ENCODE peak calls at places on chromosomes 12 and 14, in six cellular contexts. M, F, Z, U, J and T are unnamed samples.
A peak's percentile ranks its signal among the peaks of the same experiment; 100 is the strongest.

GRCh38 chr14:78424311-78424710 is 254.1 kb downstream of the NRXN3 start:
- DNase-seq in M (no peak), F (no peak), Z (no peak), U (no peak), J (no peak), T (no peak)

GRCh38 chr12:26195250-26195640 is at the start of gene SSPN:
- DNase-seq in M (no peak), F (no peak), Z (no peak), U (peak; percentile 80), J (no peak), T (no peak)

GRCh38 chr12:120922279-120922678 is 18.1 kb upstream of the SPPL3 start:
- DNase-seq in M (no peak), F (no peak), Z (no peak), U (no peak), J (no peak), T (no peak)

GRCh38 chr12:47791874-47792273 is 18.8 kb downstream of the SLC48A1 start:
- DNase-seq in M (no peak), F (no peak), Z (no peak), U (no peak), J (no peak), T (no peak)

GRCh38 chr14:54346257-54346656 is 50.5 kb upstream of the CDKN3 start:
- DNase-seq in M (no peak), F (no peak), Z (no peak), U (no peak), J (no peak), T (no peak)

GRCh38 chr14:26992403-26993115 is 394.7 kb upstream of the NOVA1 start:
- DNase-seq in M (no peak), F (no peak), Z (no peak), U (no peak), J (no peak), T (no peak)

GRCh38 chr14:52313903-52314481 is at the start of gene PTGER2:
- DNase-seq in M (no peak), F (no peak), Z (no peak), U (peak; percentile 85), J (peak; percentile 77), T (peak; percentile 92)

GRCh38 chr14:106277503-106277902 is 751.1 kb downstream of the TMEM121 start:
- DNase-seq in M (peak; percentile 4), F (no peak), Z (no peak), U (peak; percentile 44), J (peak; percentile 42), T (no peak)

GRCh38 chr14:73754911-73755360 is 40.8 kb upstream of the PNMA1 start:
- DNase-seq in M (no peak), F (no peak), Z (no peak), U (peak; percentile 37), J (no peak), T (no peak)

GRCh38 chr14:104784218-104784568 is 11.4 kb downstream of the AKT1 start:
- DNase-seq in M (no peak), F (no peak), Z (no peak), U (no peak), J (no peak), T (no peak)
- TF ChIP-seq GABPA in M (no peak), F (no peak), Z (no peak), U (no peak), J (no peak), T (no peak)

GRCh38 chr14:97640031-97640430 is 842.8 kb downstream of the VRK1 start:
- DNase-seq in M (no peak), F (no peak), Z (no peak), U (no peak), J (no peak), T (no peak)
- TF ChIP-seq POLR2AphosphoS5 in M (no peak), F (no peak), Z (no peak), U (no peak), J (no peak), T (no peak)

GRCh38 chr14:104680806-104681688 is 8.4 kb upstream of the INF2 start:
- DNase-seq in M (peak; percentile 73), F (no peak), Z (no peak), U (no peak), J (no peak), T (no peak)
- TF ChIP-seq CTCF in M (peak; percentile 70), F (peak; percentile 58), Z (peak; percentile 6), U (peak; percentile 30), J (no peak), T (no peak)

DNA sequence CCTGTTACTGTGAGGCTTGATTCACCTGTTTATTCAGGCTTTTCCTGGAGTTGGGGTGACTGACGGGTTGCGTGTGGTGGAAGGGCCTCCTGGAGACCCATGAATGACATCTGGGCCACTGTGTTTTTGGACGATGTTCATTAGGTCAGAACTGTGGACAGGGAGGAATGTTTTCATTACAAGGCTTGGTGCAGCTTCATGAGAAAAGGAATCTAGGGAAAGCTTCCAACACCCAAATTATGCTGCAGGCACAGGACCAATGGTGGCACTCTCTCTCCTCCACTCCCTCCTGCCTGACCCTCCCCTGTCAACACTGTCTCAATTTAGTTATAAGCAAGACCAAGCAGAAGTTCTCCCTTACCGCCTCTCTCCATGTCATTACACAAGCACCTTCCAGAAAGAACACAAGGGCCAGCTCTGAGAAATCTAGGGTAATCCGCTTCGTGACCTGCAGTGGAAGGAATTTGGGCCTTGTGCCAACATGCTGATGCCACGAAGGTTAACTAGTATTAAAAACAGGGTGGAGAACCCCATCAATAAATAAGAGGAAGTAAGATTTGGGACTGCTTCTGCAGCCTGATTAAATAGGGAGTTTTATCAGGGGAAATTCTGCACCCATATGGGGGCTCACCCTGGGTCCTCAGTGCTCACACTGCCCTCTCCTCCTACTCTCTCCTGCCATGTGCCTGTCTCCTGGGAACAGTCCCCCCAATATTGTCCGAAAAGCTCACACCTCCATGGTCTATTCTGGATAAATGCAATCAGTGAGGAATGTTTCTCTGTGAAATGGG is 200.3 kb downstream of the KTN1 start:
- DNase-seq in M (no peak), F (no peak), Z (no peak), U (no peak), J (no peak), T (no peak)
- TF ChIP-seq GABPA in M (no peak), F (no peak), Z (no peak), U (no peak), J (no peak), T (no peak)

GRCh38 chr12:79406993-79407392 is 283.8 kb downstream of the PAWR start:
- DNase-seq in M (no peak), F (no peak), Z (no peak), U (no peak), J (no peak), T (no peak)

GRCh38 chr12:79411791-79412190 is 279.0 kb downstream of the PAWR start:
- DNase-seq in M (no peak), F (no peak), Z (no peak), U (no peak), J (no peak), T (no peak)

GRCh38 chr12:79407671-79408622 is 282.8 kb downstream of the PAWR start:
- DNase-seq in M (peak; percentile 74), F (peak; percentile 9), Z (peak; percentile 38), U (no peak), J (no peak), T (no peak)

GRCh38 chr12:79408665-79409064 is 282.1 kb downstream of the PAWR start:
- DNase-seq in M (no peak), F (no peak), Z (no peak), U (no peak), J (no peak), T (no peak)

DNA sequence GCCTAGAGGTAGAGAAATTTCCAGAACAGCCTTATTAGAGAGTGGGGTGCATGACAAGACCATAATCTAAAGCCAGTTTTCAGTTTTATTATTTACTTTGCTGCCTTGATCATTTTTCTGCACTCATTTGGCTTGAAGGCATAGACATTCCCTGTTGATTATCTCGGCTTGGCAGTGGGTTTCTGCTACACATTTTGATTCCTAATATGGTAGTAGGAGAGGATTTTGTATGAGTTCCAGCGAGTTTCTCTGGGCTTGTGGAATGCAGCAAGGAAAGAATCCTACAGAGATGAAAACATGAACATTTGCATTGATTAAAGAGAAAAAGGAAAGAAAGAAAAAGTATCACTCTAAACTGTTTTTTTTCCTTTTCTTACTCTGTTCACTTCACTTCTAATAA is 281.2 kb downstream of the PAWR start:
- DNase-seq in M (no peak), F (no peak), Z (no peak), U (no peak), J (no peak), T (no peak)
- TF ChIP-seq POLR2AphosphoS5 in M (no peak), F (no peak), Z (no peak), U (no peak), J (no peak), T (no peak)

DNA sequence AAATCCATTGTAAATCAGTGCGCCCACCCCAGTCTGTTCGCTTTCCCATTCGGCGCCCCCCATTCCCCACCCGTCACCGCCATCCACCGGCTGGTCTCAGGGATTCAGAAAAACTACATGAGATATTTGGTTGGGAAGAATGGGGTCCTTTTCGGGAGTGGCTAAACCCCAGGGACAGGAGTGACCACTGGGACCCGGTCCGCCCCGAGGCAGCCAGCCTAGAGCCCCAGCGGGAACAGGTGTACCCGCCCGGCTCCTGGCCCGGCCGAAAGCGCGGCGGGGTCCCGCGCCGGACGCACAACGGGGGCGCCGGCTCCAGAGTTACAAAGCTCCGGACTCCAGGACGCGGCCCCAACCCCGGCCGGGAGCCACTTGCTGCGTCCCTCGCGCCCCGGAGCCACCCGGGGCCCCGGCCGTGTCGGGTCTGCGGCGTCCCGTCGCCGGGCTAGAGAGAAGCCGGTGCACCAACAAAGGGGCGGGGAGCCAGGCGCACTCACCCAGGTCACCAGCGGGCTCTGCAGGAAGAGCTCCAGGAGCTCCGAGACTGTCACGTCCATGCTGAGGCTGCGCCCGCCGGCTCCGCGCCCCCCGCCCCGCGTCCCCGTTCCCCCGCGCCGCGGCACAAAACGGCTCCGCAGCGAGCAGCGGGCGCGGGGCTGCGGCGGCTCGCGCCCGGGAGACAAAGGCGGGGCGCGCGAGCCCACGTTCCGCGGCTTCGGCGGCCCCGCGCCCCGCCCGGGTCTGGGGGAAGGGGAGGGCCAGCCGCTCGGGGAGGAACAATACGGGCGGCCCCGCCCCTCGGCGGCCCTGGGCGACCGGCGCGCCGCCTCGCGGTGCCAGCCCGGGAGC is at the start of gene CCDC88C:
- DNase-seq in M (peak; percentile 54), F (no peak), Z (no peak), U (peak; percentile 93), J (peak; percentile 16), T (no peak)
- TF ChIP-seq CTCF in M (no peak), F (peak; percentile 16), Z (peak; percentile 22), U (no peak), J (no peak), T (no peak)

GRCh38 chr12:71447691-71448660 is 8.4 kb downstream of the LGR5 start:
- DNase-seq in M (no peak), F (no peak), Z (no peak), U (no peak), J (no peak), T (no peak)
- TF ChIP-seq GABPA in M (no peak), F (no peak), Z (no peak), U (no peak), J (no peak), T (no peak)